ENCODE peak calls at places on chromosomes 16 and 17, in nine cellular contexts. V is vagina, S is IMR-90, X is uterus, F is body of pancreas, H is breast epithelium, C is endothelial cell of umbilical vein, E is stomach, N is tibial nerve. P is an unnamed sample.
A peak's percentile ranks its signal among the peaks of the same experiment; 100 is the strongest.

GRCh38 chr17:16361874-16362273 is 8.6 kb upstream of the CENPV start:
- DNase-seq in V (no peak), S (no peak), X (no peak), F (no peak), H (no peak), C (no peak), E (no peak), N (no peak), P (no peak)

GRCh38 chr16:56643080-56643778 is 4.8 kb downstream of the MT1A start:
- DNase-seq in V (no peak), S (no peak), X (peak; percentile 36), F (peak; percentile 91), H (peak; percentile 59), C (no peak), E (peak; percentile 89), N (peak; percentile 41), P (no peak)

GRCh38 chr16:22161999-22162657 is at the start of gene SDR42E2:
- DNase-seq in V (no peak), S (no peak), X (no peak), F (peak; percentile 25), H (no peak), C (no peak), E (peak; percentile 31), N (no peak), P (no peak)

GRCh38 chr17:80882323-80882722 is 109.3 kb upstream of the CHMP6 start:
- DNase-seq in V (no peak), S (no peak), X (no peak), F (no peak), H (no peak), C (no peak), E (no peak), N (no peak), P (no peak)

GRCh38 chr17:28402224-28402630 is 3.8 kb downstream of the SLC46A1 start:
- DNase-seq in V (no peak), S (no peak), X (no peak), F (no peak), H (no peak), C (no peak), E (no peak), N (no peak), P (no peak)

GRCh38 chr17:80497726-80498241 is 21.4 kb upstream of the NPTX1 start:
- DNase-seq in V (no peak), S (no peak), X (no peak), F (no peak), H (no peak), C (no peak), E (no peak), N (no peak), P (no peak)

GRCh38 chr17:4766199-4766598 is 5.5 kb upstream of the TM4SF5 start:
- DNase-seq in V (no peak), S (no peak), X (no peak), F (peak; percentile 59), H (no peak), C (no peak), E (no peak), N (no peak), P (no peak)

GRCh38 chr16:1564325-1564724 is 30.9 kb downstream of the TMEM204 start:
- DNase-seq in V (no peak), S (no peak), X (no peak), F (no peak), H (no peak), C (no peak), E (no peak), N (no peak), P (no peak)

GRCh38 chr16:1163567-1164055 is 10.7 kb downstream of the CACNA1H start:
- DNase-seq in V (no peak), S (peak; percentile 45), X (no peak), F (no peak), H (no peak), C (no peak), E (no peak), N (no peak), P (no peak)

GRCh38 chr16:48611329-48612137 is 1.6 kb upstream of the N4BP1 start:
- DNase-seq in V (peak; percentile 96), S (no peak), X (no peak), F (no peak), H (no peak), C (no peak), E (peak; percentile 62), N (no peak), P (no peak)

GRCh38 chr17:1490643-1491405 is 1.7 kb downstream of the MYO1C start:
- DNase-seq in V (no peak), S (no peak), X (peak; percentile 60), F (peak; percentile 71), H (no peak), C (peak; percentile 59), E (peak; percentile 68), N (no peak), P (no peak)
- TF ChIP-seq POLR2A in V (no peak), S (no peak), X (peak; percentile 26), F (peak; percentile 22), H (peak; percentile 44), C (peak; percentile 51), E (no peak), N (peak; percentile 33), P (no peak)

GRCh38 chr17:75639771-75640555 is 6.7 kb downstream of the SMIM5 start:
- DNase-seq in V (no peak), S (no peak), X (no peak), F (peak; percentile 52), H (peak; percentile 54), C (no peak), E (peak; percentile 83), N (no peak), P (no peak)
- H3K27ac ChIP-seq in V (peak overlapping the region; percentile 54), S (no peak overlapping the region), X (no peak overlapping the region), F (peak overlapping the region; percentile 21), H (peak overlapping the region; percentile 75), C (no peak overlapping the region), E (peak overlapping the region; percentile 92), N (no peak overlapping the region), P (peak overlapping the region; percentile 77)

GRCh38 chr16:2854700-2855309 is 3.2 kb downstream of the PRSS22 start:
- DNase-seq in V (no peak), S (no peak), X (no peak), F (no peak), H (no peak), C (no peak), E (no peak), N (no peak), P (no peak)
- TF ChIP-seq CTCF in V (no peak), S (peak; percentile 46), X (no peak), F (peak; percentile 49), H (peak; percentile 30), C (peak; percentile 62), E (peak; percentile 23), N (no peak), P (peak; percentile 33)

DNA sequence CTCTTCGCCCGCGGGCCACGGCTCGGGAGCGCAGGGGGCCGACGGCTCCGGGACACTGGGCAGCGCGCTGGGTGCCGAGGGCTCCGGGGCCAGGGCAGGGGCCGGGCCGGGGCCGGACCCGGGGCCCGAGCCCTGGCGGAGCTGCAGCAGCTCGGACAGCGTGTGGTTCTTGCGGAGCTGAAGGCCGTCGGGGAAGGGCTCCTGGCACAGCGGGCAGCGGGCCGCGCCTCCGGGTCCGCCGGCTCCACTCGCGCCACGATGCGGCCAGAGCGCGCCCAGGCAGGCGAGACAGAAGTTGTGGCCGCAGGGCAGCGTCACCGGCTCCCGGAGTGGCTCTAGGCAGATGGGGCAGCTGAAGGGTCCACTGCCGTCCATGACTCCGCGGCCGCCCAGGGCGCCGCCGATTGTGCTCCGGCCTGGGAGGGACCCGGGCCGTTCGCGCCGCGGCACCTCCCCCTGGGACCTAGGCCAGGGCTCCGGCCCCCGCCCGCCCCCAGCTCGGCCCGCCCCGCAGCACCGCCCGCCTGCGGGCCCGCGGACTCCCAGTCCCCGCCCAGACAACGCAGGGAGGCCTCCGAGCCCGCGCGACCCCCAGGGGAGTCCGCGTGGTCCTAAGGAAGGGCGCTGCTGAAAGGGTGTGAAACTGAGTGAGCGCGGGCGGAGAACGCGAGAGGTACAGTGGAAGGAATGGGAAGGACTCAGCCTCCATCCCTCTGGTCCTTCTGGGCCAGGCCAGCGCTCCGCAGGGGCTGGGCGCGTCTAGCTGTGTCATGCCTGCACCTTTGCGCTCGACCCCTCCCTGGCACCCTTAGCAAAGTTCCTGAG is at the start of gene TRIM47:
- DNase-seq in V (no peak), S (peak; percentile 49), X (peak; percentile 81), F (peak; percentile 66), H (peak; percentile 59), C (peak; percentile 72), E (peak; percentile 68), N (peak; percentile 43), P (no peak)
- TF ChIP-seq POLR2A in V (peak; percentile 61), S (no peak), X (peak; percentile 83), F (peak; percentile 68), H (no peak), C (peak; percentile 75), E (no peak), N (peak; percentile 66), P (no peak)

GRCh38 chr16:11627822-11628457 is 40.3 kb upstream of the SNN start:
- DNase-seq in V (no peak), S (peak; percentile 60), X (no peak), F (no peak), H (peak; percentile 92), C (no peak), E (peak; percentile 58), N (no peak), P (no peak)

GRCh38 chr16:11629071-11630030 is 38.9 kb upstream of the SNN start:
- DNase-seq in V (no peak), S (peak; percentile 41), X (no peak), F (peak; percentile 70), H (no peak), C (no peak), E (no peak), N (no peak), P (no peak)

GRCh38 chr16:11626657-11627291 is 40.1 kb upstream of the LITAF start:
- DNase-seq in V (no peak), S (no peak), X (no peak), F (no peak), H (no peak), C (no peak), E (no peak), N (no peak), P (no peak)

GRCh38 chr16:11625769-11626168 is 39.0 kb upstream of the LITAF start:
- DNase-seq in V (no peak), S (peak; percentile 30), X (no peak), F (no peak), H (no peak), C (no peak), E (no peak), N (no peak), P (no peak)

DNA sequence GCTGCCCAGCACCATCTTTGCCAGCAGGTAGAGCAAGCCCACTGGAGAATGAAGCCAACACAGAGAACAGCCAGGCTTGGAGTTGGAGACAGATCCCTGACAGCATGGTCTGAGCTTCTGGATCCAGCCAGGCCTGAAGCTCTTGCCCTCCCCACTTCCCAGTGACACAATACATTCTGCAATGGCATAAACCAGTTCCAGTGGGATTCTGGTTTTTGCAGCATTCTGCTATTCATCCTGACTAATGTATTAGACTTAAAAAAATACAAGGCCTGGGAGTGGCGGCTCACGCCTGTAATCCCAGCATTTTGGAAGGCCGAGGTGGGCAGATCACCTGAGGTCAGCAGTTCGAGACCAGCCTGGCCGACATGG is 40.6 kb upstream of the LITAF start:
- DNase-seq in V (no peak), S (no peak), X (no peak), F (no peak), H (no peak), C (no peak), E (no peak), N (no peak), P (no peak)
- H3K27ac ChIP-seq in V (peak overlapping the region; percentile 78), S (no peak overlapping the region), X (no peak overlapping the region), F (no peak overlapping the region), H (peak overlapping the region; percentile 84), C (no peak overlapping the region), E (peak overlapping the region; percentile 53), N (peak overlapping the region; percentile 46), P (peak overlapping the region; percentile 63)

P was measured in esophagus squamous epithelium.